ENCODE peak calls at places on chromosomes 16 and 17, in five cellular contexts. B, N, V, I and Q are unnamed samples.

GRCh38 chr17:28741358-28742349 is 2.2 kb upstream of the TRAF4 start:
- DNase-seq in I (peak; percentile 43), B (no peak), N (no peak), V (no peak), Q (no peak)

GRCh38 chr16:81730090-81731051 is 48.7 kb upstream of the PLCG2 start:
- DNase-seq in I (peak; percentile 87), N (peak; percentile 67), B (peak; percentile 70), V (peak; percentile 58), Q (peak; percentile 76)

GRCh38 chr17:75673487-75673886 is 6.3 kb downstream of the SAP30BP start:
- DNase-seq in V (no peak), I (no peak), N (no peak), B (no peak), Q (no peak)

GRCh38 chr17:66713533-66714042 is 121.3 kb upstream of the CACNG5 start:
- DNase-seq in N (peak; percentile 57), V (no peak), I (no peak), B (peak; percentile 38), Q (no peak)

GRCh38 chr17:78853926-78854394 is 13.3 kb upstream of the USP36 start:
- DNase-seq in I (no peak), N (no peak), B (no peak), V (peak; percentile 27), Q (no peak)

GRCh38 chr17:80265205-80266068 is 4.8 kb downstream of the RNF213 start:
- DNase-seq in B (peak; percentile 78), I (no peak), N (peak; percentile 89), V (no peak), Q (no peak)

GRCh38 chr17:65027305-65027704 is 29.2 kb downstream of the GNA13 start:
- DNase-seq in I (no peak), B (peak; percentile 61), V (peak; percentile 73), N (peak; percentile 59), Q (peak; percentile 85)

GRCh38 chr16:53999841-54000240 is 286.7 kb downstream of the IRX3 start:
- DNase-seq in B (no peak), I (no peak), V (no peak), N (no peak), Q (peak; percentile 61)